ENCODE peak calls at places on chromosomes 5 and 9, in five cellular contexts. P, H, R, V and O are unnamed samples. For H3K4me1, the result is how much of the 10 kb centered on the place peaks cover.

GRCh38 chr5:68447121-68447520 is 231.6 kb downstream of the PIK3R1 start:
- DNase-seq in P (no peak), H (no peak), R (no peak), V (no peak), O (no peak)

GRCh38 chr5:149731617-149732400 is 1.7 kb downstream of the PPARGC1B start:
- DNase-seq in P (peak), H (peak), R (peak), V (peak), O (peak)

GRCh38 chr9:88641471-88642240 is 106.7 kb downstream of the NXNL2 start:
- DNase-seq in P (no peak), H (no peak), R (no peak), V (no peak), O (peak)

GRCh38 chr9:88980732-88981336 is 10.4 kb upstream of the S1PR3 start:
- DNase-seq in P (no peak), H (no peak), R (no peak), V (no peak), O (peak)

GRCh38 chr5:151014680-151015343 is 5.6 kb upstream of the GPX3 start:
- DNase-seq in P (no peak), H (no peak), R (no peak), V (no peak), O (no peak)

GRCh38 chr9:137303031-137303892 is 1.2 kb upstream of the NRARP start:
- DNase-seq in P (no peak), H (no peak), R (peak), V (no peak), O (no peak)

GRCh38 chr9:113929634-113930092 is 53.6 kb downstream of the ZNF618 start:
- DNase-seq in P (no peak), H (no peak), R (no peak), V (no peak), O (peak)

GRCh38 chr5:169944115-169944514 is 36.2 kb downstream of the INSYN2B start:
- DNase-seq in P (no peak), H (no peak), R (no peak), V (no peak), O (no peak)

GRCh38 chr9:113464672-113465271 is 1.2 kb downstream of the RGS3 start:
- DNase-seq in P (no peak), H (no peak), R (no peak), V (no peak), O (no peak)

GRCh38 chr5:62689599-62690368 is 111.2 kb downstream of the LRRC70 start:
- DNase-seq in P (no peak), H (no peak), R (no peak), V (no peak), O (peak)

GRCh38 chr9:21788752-21789151 is 13.7 kb upstream of the MTAP start:
- DNase-seq in P (no peak), H (no peak), R (no peak), V (no peak), O (peak)

GRCh38 chr5:36305571-36306326 is 4.0 kb upstream of the RANBP3L start:
- DNase-seq in P (no peak), H (no peak), R (peak), V (peak), O (peak)

GRCh38 chr5:75365740-75366139 is 28.7 kb downstream of the HMGCR start:
- DNase-seq in P (no peak), H (no peak), R (no peak), V (no peak), O (no peak)

GRCh38 chr5:32713396-32714381 is 2.6 kb downstream of the NPR3 start:
- DNase-seq in P (no peak), H (peak), R (peak), V (peak), O (peak)

GRCh38 chr5:6525910-6526309 is 77.3 kb downstream of the UBE2QL1 start:
- DNase-seq in P (no peak), H (no peak), R (peak), V (no peak), O (peak)

GRCh38 chr9:90789862-90790261 is 11.8 kb upstream of the SYK start:
- DNase-seq in P (no peak), H (no peak), R (no peak), V (no peak), O (no peak)

GRCh38 chr9:82553654-82554366 is 509.1 kb downstream of the RASEF start:
- DNase-seq in P (no peak), H (no peak), R (peak), V (no peak), O (peak)

GRCh38 chr5:138528208-138528607 is 14.8 kb downstream of the ETF1 start:
- DNase-seq in P (no peak), H (no peak), R (no peak), V (no peak), O (peak)

GRCh38 chr5:52339285-52339684 is 448.4 kb upstream of the ITGA1 start:
- DNase-seq in P (no peak), H (no peak), R (no peak), V (no peak), O (no peak)

GRCh38 chr5:171682801-171683200 is 102.8 kb upstream of the SMIM23 start:
- DNase-seq in P (no peak), H (no peak), R (no peak), V (no peak), O (no peak)

GRCh38 chr9:128685636-128686489 is 3.2 kb upstream of the SET start:
- DNase-seq in P (peak), H (peak), R (no peak), V (peak), O (no peak)

GRCh38 chr9:98162638-98163037 is 29.8 kb downstream of the CORO2A start:
- DNase-seq in P (no peak), H (no peak), R (no peak), V (no peak), O (no peak)

GRCh38 chr5:56520951-56521350 is 287.8 kb upstream of the ANKRD55 start:
- DNase-seq in P (no peak), H (no peak), R (no peak), V (no peak), O (no peak)

GRCh38 chr5:135398160-135398854 is 724 bp downstream of the MACROH2A1 start:
- DNase-seq in P (peak), H (peak), R (peak), V (peak), O (peak)

GRCh38 chr9:87718231-87718630 is 7.7 kb upstream of the CTSL start:
- DNase-seq in P (no peak), H (no peak), R (no peak), V (no peak), O (no peak)

GRCh38 chr5:42767491-42768105 is 11.0 kb downstream of the CCDC152 start:
- DNase-seq in P (no peak), H (no peak), R (no peak), V (no peak), O (peak)

GRCh38 chr5:13478831-13479465 is 465.5 kb downstream of the DNAH5 start:
- DNase-seq in P (no peak), H (no peak), R (peak), V (no peak), O (peak)

GRCh38 chr9:137311971-137312851 is 10.1 kb upstream of the NRARP start:
- DNase-seq in P (peak), H (peak), R (peak), V (peak), O (no peak)

GRCh38 chr9:5429873-5430564 is 7.7 kb downstream of the PLGRKT start:
- DNase-seq in P (no peak), H (no peak), R (no peak), V (no peak), O (no peak)

GRCh38 chr9:109452761-109453160 is 45.3 kb downstream of the PTPN3 start:
- DNase-seq in P (no peak), H (no peak), R (no peak), V (no peak), O (peak)

GRCh38 chr5:61617039-61617438 is 285.0 kb downstream of the ZSWIM6 start:
- DNase-seq in P (no peak), H (no peak), R (no peak), V (no peak), O (no peak)

GRCh38 chr5:61617995-61618525 is 286.0 kb downstream of the ZSWIM6 start:
- DNase-seq in P (no peak), H (no peak), R (no peak), V (no peak), O (no peak)

GRCh38 chr5:61618577-61618976 is 286.5 kb downstream of the ZSWIM6 start:
- DNase-seq in P (no peak), H (no peak), R (no peak), V (no peak), O (no peak)

GRCh38 chr5:61613679-61614078 is 281.6 kb downstream of the ZSWIM6 start:
- DNase-seq in P (no peak), H (no peak), R (no peak), V (no peak), O (no peak)

GRCh38 chr5:61614606-61615005 is 282.5 kb downstream of the ZSWIM6 start:
- DNase-seq in P (no peak), H (no peak), R (no peak), V (no peak), O (no peak)
- H3K4me1 ChIP-seq in P (under half), H (under half), R (under half), V (under half), O (under half)

DNA sequence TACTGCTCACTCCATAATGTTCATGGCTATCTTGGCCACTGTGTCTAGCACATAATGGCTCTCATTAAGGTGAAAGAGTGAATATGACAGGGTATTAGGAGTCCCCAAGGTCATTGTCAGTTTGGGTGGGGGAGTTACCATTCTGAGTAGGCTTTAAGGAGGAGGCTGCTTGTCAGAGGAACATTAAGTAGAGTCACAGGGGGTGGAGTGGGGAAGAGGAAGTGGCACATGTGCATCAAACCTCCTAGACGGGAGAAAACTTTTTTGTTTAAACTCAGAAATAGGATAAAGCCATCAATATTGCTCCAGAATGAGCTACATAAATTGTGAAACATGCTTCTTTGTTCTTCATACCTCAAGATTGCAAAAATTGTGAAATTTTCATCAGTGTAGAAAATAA is 45.5 kb downstream of the DAB2IP start:
- DNase-seq in P (no peak), H (no peak), R (no peak), V (no peak), O (no peak)
- H3K4me1 ChIP-seq in P (under half), H (half or more), R (under half), V (under half), O (under half)

DNA sequence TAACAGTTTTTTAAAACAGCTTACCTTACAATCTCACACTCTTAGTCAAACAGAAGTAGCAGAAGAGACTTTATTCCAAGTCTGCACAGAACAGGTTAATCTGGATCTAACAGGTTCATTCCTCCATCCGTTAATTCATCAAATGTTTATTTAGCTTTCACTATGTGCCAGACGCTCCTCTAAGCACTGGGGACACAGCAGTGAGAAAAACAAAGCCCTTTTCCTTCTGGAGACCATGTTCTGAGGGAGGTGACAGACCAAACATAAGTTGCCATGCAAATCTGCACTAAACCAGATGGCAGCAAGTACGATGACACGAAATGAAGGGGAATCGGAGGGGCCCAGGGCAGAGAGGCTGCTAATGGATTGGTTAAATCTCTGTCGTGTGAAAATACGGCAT is 17.1 kb upstream of the GLIPR2 start:
- DNase-seq in P (no peak), H (no peak), R (no peak), V (no peak), O (no peak)
- H3K4me1 ChIP-seq in P (under half), H (under half), R (under half), V (under half), O (under half)

GRCh38 chr5:142316681-142317080 is 8.1 kb downstream of the SPRY4 start:
- DNase-seq in P (no peak), H (no peak), R (no peak), V (no peak), O (no peak)

GRCh38 chr5:142317173-142317572 is 7.6 kb downstream of the SPRY4 start:
- DNase-seq in P (no peak), H (no peak), R (no peak), V (no peak), O (peak)

GRCh38 chr5:142314606-142315005 is 10.2 kb downstream of the SPRY4 start:
- DNase-seq in P (no peak), H (no peak), R (no peak), V (no peak), O (no peak)

GRCh38 chr5:142315231-142315900 is 9.5 kb downstream of the SPRY4 start:
- DNase-seq in P (no peak), H (no peak), R (no peak), V (no peak), O (no peak)

GRCh38 chr5:142316051-142316450 is 8.8 kb downstream of the SPRY4 start:
- DNase-seq in P (no peak), H (no peak), R (no peak), V (no peak), O (peak)
- H3K4me1 ChIP-seq in P (under half), H (half or more), R (under half), V (under half), O (half or more)

DNA sequence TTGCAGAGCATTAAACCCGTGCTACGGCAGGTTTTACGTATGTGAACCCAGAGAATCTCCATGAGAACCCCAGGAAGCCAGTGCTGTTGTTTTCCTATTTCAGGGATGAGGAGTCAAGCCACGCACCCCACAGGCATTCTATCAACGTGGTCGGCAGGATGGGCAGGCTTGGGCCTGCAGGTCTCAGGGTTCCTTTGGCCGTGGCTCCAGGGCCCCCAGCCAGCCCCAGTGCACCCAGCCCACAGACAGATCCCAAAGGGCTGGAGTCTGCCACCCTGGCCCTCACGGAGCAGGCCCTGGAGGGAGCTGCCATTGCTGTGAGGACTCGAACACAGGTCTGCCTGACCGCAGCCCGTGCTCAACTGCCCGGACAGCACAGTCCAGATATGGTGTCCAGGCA is 77.1 kb upstream of the STXBP1 start:
- DNase-seq in P (no peak), H (no peak), R (peak), V (no peak), O (no peak)
- H3K4me1 ChIP-seq in P (under half), H (under half), R (half or more), V (under half), O (under half)

GRCh38 chr5:132461671-132462070 is 28.9 kb downstream of the IRF1 start:
- DNase-seq in P (no peak), H (no peak), R (no peak), V (no peak), O (no peak)

GRCh38 chr5:132459031-132459982 is 31.3 kb downstream of the IRF1 start:
- DNase-seq in P (peak), H (peak), R (no peak), V (no peak), O (peak)

GRCh38 chr5:132461235-132461634 is 29.3 kb downstream of the IRF1 start:
- DNase-seq in P (no peak), H (no peak), R (no peak), V (no peak), O (no peak)

GRCh38 chr5:132460835-132461230 is 29.7 kb downstream of the IRF1 start:
- DNase-seq in P (no peak), H (peak), R (no peak), V (no peak), O (no peak)

GRCh38 chr5:132459983-132460834 is 30.4 kb downstream of the IRF1 start:
- DNase-seq in P (no peak), H (peak), R (peak), V (no peak), O (no peak)
- H3K4me1 ChIP-seq in P (half or more), H (half or more), R (under half), V (under half), O (half or more)

DNA sequence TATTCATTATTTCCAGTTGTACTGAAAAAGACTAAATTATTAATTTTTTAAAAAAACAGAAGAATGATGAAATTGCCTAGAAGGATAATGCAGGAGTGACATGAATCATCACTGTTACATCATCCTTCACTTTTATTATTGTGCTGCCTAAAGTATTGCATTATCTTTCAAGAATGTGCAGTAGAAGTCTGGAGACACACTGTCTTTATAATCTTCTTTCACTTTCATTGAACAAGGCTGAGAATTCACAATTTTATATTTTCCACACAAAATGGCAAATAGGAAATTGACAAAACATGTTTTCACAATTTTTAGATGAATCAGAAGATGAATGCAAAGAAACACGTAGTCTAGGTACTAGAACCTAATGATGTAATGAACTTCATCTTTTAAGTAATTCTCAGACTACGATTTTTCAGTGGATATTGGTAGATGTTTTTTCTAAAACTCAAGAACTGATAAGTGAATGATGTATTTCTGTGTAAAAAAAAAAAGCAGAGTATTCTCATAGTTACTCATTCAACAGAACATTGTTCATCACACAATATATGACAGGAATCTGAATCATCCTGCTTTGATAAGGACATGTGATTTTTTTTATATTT is 131.5 kb upstream of the GRHPR start:
- DNase-seq in P (no peak), H (no peak), R (no peak), V (no peak), O (peak)
- H3K4me1 ChIP-seq in P (under half), H (half or more), R (under half), V (under half), O (under half)

DNA sequence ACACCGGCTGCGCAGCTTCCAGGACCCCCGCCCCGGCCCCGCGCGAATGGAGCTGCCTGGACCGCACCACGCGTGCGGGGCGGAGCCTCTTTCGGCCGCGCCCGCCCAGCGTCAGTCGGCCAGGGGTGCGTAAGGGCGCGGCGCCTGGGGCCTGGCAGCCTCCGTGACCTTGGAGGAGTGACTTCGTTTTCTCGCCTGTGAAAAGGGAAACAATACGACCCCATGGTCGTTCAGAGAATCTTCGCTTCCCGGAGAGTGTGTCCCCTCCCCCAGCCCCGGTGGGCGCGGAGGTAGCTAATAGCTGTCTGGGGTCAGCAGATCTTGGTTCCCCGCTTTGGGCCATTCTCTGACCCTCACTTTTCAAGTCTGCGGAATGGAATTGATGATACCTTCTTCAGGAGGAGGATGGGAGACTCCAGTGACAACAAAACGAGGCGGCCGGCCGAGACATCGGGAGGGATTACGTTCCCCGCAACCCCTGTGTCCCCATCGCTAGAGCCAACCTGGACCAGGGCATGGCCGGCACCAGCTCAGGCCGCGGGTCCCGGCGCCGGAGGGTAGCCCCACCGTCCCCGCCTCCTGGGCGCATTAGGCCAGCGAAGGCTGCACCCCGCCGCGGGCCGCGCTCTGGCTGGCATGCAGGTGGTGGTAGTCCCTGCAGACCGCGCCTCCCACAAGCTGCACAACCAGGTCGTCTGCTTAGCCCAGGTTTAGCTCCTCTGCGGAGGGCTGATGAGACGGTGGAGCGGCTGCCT is 5.5 kb upstream of the CDHR2 start:
- DNase-seq in P (peak), H (peak), R (peak), V (peak), O (peak)
- H3K4me1 ChIP-seq in P (half or more), H (half or more), R (under half), V (under half), O (under half)